ENCODE peak calls at places on chromosomes 5 and 9, in five cellular contexts. H is activated CD8-positive, alpha-beta memory T cell treated with anti-CD3 and anti-CD28 coated beads, Interleukin-2, amount 50 U/mL, for 48 hours; B is activated CD4-positive, alpha-beta T cell treated with anti-CD3 and anti-CD28 coated beads, Interleukin-2, amount 50 U/mL, for 1 hour; L is HFFc6; C is skeletal muscle cell. U is an unnamed sample.

GRCh38 chr5:2522372-2522771 is 229.1 kb downstream of the IRX2 start:
- DNase-seq in B (no peak), H (no peak), L (no peak), C (no peak), U (no peak)

GRCh38 chr5:174690256-174690655 is 34.1 kb upstream of the MSX2 start:
- DNase-seq in L (no peak), B (no peak), H (no peak), C (no peak), U (no peak)

GRCh38 chr5:177604656-177605055 is 4.7 kb downstream of the B4GALT7 start:
- DNase-seq in C (no peak), B (no peak), H (peak), L (no peak), U (no peak)

GRCh38 chr5:16934123-16934522 is 2.0 kb downstream of the MYO10 start:
- DNase-seq in L (peak), B (no peak), H (peak), C (no peak), U (peak)

GRCh38 chr9:104993291-104993963 is 65.5 kb upstream of the ABCA1 start:
- DNase-seq in L (peak), C (peak), B (no peak), H (no peak), U (no peak)

GRCh38 chr9:22170162-22170932 is 161.2 kb upstream of the CDKN2B start:
- DNase-seq in C (no peak), L (peak), H (no peak), B (no peak), U (no peak)

GRCh38 chr5:139566611-139567010 is 5.5 kb downstream of the UBE2D2 start:
- DNase-seq in C (no peak), L (no peak), B (no peak), H (peak), U (no peak)

GRCh38 chr5:56658972-56659371 is 156.4 kb upstream of the MAP3K1 start:
- DNase-seq in L (no peak), C (no peak), B (no peak), H (no peak), U (no peak)

GRCh38 chr5:73306741-73307275 is 133.8 kb downstream of the TMEM174 start:
- DNase-seq in L (no peak), B (no peak), H (no peak), C (peak), U (no peak)

GRCh38 chr5:82290005-82290404 is 11.9 kb upstream of the RPS23 start:
- DNase-seq in B (no peak), H (no peak), L (no peak), C (no peak), U (no peak)

U was measured in osteocyte.